ENCODE peak calls at places on chromosome 9, in four cellular contexts. W, Z, M and A are unnamed samples.

GRCh38 chr9:91714020-91714721 is 235.9 kb downstream of the ROR2 start:
- DNase-seq in M (no peak), W (no peak), Z (peak), A (peak)

GRCh38 chr9:125608488-125609224 is 98.4 kb downstream of the MAPKAP1 start:
- DNase-seq in Z (no peak), M (no peak), W (no peak), A (no peak)

GRCh38 chr9:95024097-95024671 is 293.3 kb downstream of the FANCC start:
- DNase-seq in Z (no peak), W (no peak), M (no peak), A (no peak)

GRCh38 chr9:21964925-21965385 is 29.2 kb downstream of the CDKN2A start:
- DNase-seq in M (no peak), Z (no peak), W (no peak), A (no peak)

GRCh38 chr9:7777776-7778175 is 21.8 kb downstream of the DMAC1 start:
- DNase-seq in W (peak), Z (no peak), M (no peak), A (peak)

GRCh38 chr9:69389437-69389995 is 64.5 kb downstream of the ENTREP1 start:
- DNase-seq in Z (no peak), W (no peak), M (no peak), A (no peak)

GRCh38 chr9:93456504-93456903 is 3.1 kb upstream of the FAM120AOS start:
- DNase-seq in M (no peak), Z (no peak), W (no peak), A (no peak)

GRCh38 chr9:87431831-87432230 is 65.8 kb upstream of the DAPK1 start:
- DNase-seq in M (no peak), W (no peak), Z (no peak), A (no peak)

GRCh38 chr9:137321726-137322361 is 19.8 kb upstream of the NRARP start:
- DNase-seq in Z (no peak), W (no peak), M (no peak), A (no peak)

GRCh38 chr9:131395027-131395744 is 1.3 kb downstream of the PRRC2B start:
- DNase-seq in M (no peak), Z (no peak), W (no peak), A (no peak)

GRCh38 chr9:89815061-89815902 is 210.5 kb downstream of the GADD45G start:
- DNase-seq in Z (no peak), M (no peak), W (no peak), A (peak)

GRCh38 chr9:4320021-4320420 is 20.2 kb upstream of the GLIS3 start:
- DNase-seq in W (no peak), M (no peak), Z (no peak), A (no peak)

GRCh38 chr9:109781541-109782197 is 1.7 kb downstream of the PALM2AKAP2 start:
- DNase-seq in W (no peak), Z (peak), M (peak), A (no peak)

GRCh38 chr9:98726735-98727134 is 18.0 kb upstream of the GABBR2 start:
- DNase-seq in W (no peak), M (peak), Z (peak), A (no peak)

GRCh38 chr9:79537838-79538237 is 33.9 kb upstream of the TLE4 start:
- DNase-seq in M (no peak), Z (no peak), W (no peak), A (no peak)

GRCh38 chr9:69867081-69867814 is 46.6 kb downstream of the CFAP95 start:
- DNase-seq in M (no peak), W (no peak), Z (no peak), A (no peak)

GRCh38 chr9:80964374-80964773 is 725.0 kb downstream of the TLE1 start:
- DNase-seq in Z (no peak), M (no peak), W (no peak), A (no peak)

GRCh38 chr9:87107072-87107471 is 159.8 kb upstream of the GAS1 start:
- DNase-seq in W (no peak), M (no peak), Z (no peak), A (no peak)

GRCh38 chr9:126430124-126430523 is 103.5 kb downstream of the MVB12B start:
- DNase-seq in M (no peak), Z (no peak), W (no peak), A (no peak)

GRCh38 chr9:130668196-130668595 is 3.8 kb downstream of the PRDM12 start:
- DNase-seq in W (no peak), Z (no peak), M (no peak), A (no peak)

GRCh38 chr9:93207860-93208734 is 24.2 kb downstream of the WNK2 start:
- DNase-seq in Z (no peak), M (no peak), W (no peak), A (no peak)

GRCh38 chr9:25681270-25681669 is 3.0 kb upstream of the TUSC1 start:
- DNase-seq in Z (no peak), W (no peak), M (no peak), A (no peak)

GRCh38 chr9:122950263-122950662 is 9.4 kb downstream of the RABGAP1 start:
- DNase-seq in M (no peak), Z (no peak), W (no peak), A (no peak)

GRCh38 chr9:37407468-37407867 is 15.0 kb upstream of the GRHPR start:
- DNase-seq in M (no peak), Z (no peak), W (no peak), A (no peak)